ENCODE peak calls at places on chromosomes 13 and 19, in five cellular contexts. One of them, this sample, is unnamed.

GRCh38 chr19:12035220-12036172 is at the start of gene ZNF433:
- DNase-seq in CD8-positive, alpha-beta memory T cell: peak
- DNase-seq in fibroblast of lung: peak
- DNase-seq in tibial artery: peak
- DNase-seq in CD4-positive, alpha-beta T cell: peak
- DNase-seq in this sample: peak

GRCh38 chr19:53936035-53936434 is 26.7 kb upstream of the CACNG8 start:
- DNase-seq in CD8-positive, alpha-beta memory T cell: no peak
- DNase-seq in CD4-positive, alpha-beta T cell: no peak
- DNase-seq in tibial artery: no peak
- DNase-seq in fibroblast of lung: no peak
- DNase-seq in this sample: no peak

GRCh38 chr19:2820112-2820702 is 539 bp downstream of the ZNF554 start:
- DNase-seq in fibroblast of lung: no peak
- DNase-seq in CD4-positive, alpha-beta T cell: no peak
- DNase-seq in CD8-positive, alpha-beta memory T cell: no peak
- DNase-seq in tibial artery: no peak
- DNase-seq in this sample: no peak

GRCh38 chr19:16190198-16190597 is 5.0 kb downstream of the FAM32A start:
- DNase-seq in CD4-positive, alpha-beta T cell: no peak
- DNase-seq in CD8-positive, alpha-beta memory T cell: no peak
- DNase-seq in tibial artery: no peak
- DNase-seq in fibroblast of lung: no peak
- DNase-seq in this sample: no peak

GRCh38 chr13:108365255-108365654 is 95.7 kb downstream of the TNFSF13B start:
- DNase-seq in CD4-positive, alpha-beta T cell: no peak
- DNase-seq in CD8-positive, alpha-beta memory T cell: no peak
- DNase-seq in tibial artery: no peak
- DNase-seq in fibroblast of lung: no peak
- DNase-seq in this sample: no peak

GRCh38 chr13:104206450-104207044 is 1140.3 kb upstream of the SLC10A2 start:
- DNase-seq in CD4-positive, alpha-beta T cell: no peak
- DNase-seq in tibial artery: no peak
- DNase-seq in CD8-positive, alpha-beta memory T cell: no peak
- DNase-seq in fibroblast of lung: no peak
- DNase-seq in this sample: no peak

GRCh38 chr19:3573162-3573857 is 566 bp downstream of the HMG20B start:
- DNase-seq in tibial artery: peak
- DNase-seq in fibroblast of lung: no peak
- DNase-seq in CD8-positive, alpha-beta memory T cell: no peak
- DNase-seq in CD4-positive, alpha-beta T cell: no peak
- DNase-seq in this sample: no peak

GRCh38 chr19:15285896-15286591 is 46.3 kb downstream of the BRD4 start:
- DNase-seq in CD4-positive, alpha-beta T cell: no peak
- DNase-seq in fibroblast of lung: no peak
- DNase-seq in CD8-positive, alpha-beta memory T cell: no peak
- DNase-seq in tibial artery: no peak
- DNase-seq in this sample: no peak

GRCh38 chr19:18972301-18972831 is 31.3 kb upstream of the HOMER3 start:
- DNase-seq in fibroblast of lung: peak
- DNase-seq in CD8-positive, alpha-beta memory T cell: no peak
- DNase-seq in tibial artery: no peak
- DNase-seq in CD4-positive, alpha-beta T cell: no peak
- DNase-seq in this sample: no peak

GRCh38 chr19:44530777-44531176 is 1.3 kb upstream of the CEACAM20 start:
- DNase-seq in CD4-positive, alpha-beta T cell: no peak
- DNase-seq in CD8-positive, alpha-beta memory T cell: no peak
- DNase-seq in fibroblast of lung: peak
- DNase-seq in tibial artery: peak
- DNase-seq in this sample: no peak

GRCh38 chr19:46958542-46958941 is 61.1 kb upstream of the NPAS1 start:
- DNase-seq in CD8-positive, alpha-beta memory T cell: no peak
- DNase-seq in tibial artery: no peak
- DNase-seq in fibroblast of lung: peak
- DNase-seq in CD4-positive, alpha-beta T cell: no peak
- DNase-seq in this sample: no peak

GRCh38 chr19:6014551-6015135 is 36.7 kb upstream of the RANBP3 start:
- DNase-seq in CD4-positive, alpha-beta T cell: no peak
- DNase-seq in fibroblast of lung: no peak
- DNase-seq in CD8-positive, alpha-beta memory T cell: no peak
- DNase-seq in tibial artery: no peak
- DNase-seq in this sample: no peak

GRCh38 chr13:100513987-100514670 is 74.5 kb downstream of the GGACT start:
- DNase-seq in tibial artery: no peak
- DNase-seq in CD8-positive, alpha-beta memory T cell: no peak
- DNase-seq in fibroblast of lung: peak
- DNase-seq in CD4-positive, alpha-beta T cell: no peak
- DNase-seq in this sample: no peak

GRCh38 chr19:19575411-19575810 is 37.3 kb downstream of the CILP2 start:
- DNase-seq in CD4-positive, alpha-beta T cell: no peak
- DNase-seq in fibroblast of lung: no peak
- DNase-seq in tibial artery: no peak
- DNase-seq in CD8-positive, alpha-beta memory T cell: no peak
- DNase-seq in this sample: no peak

GRCh38 chr19:3665681-3666544 is 34.4 kb downstream of the PIP5K1C start:
- DNase-seq in CD8-positive, alpha-beta memory T cell: peak
- DNase-seq in CD4-positive, alpha-beta T cell: peak
- DNase-seq in tibial artery: peak
- DNase-seq in fibroblast of lung: no peak
- DNase-seq in this sample: no peak

GRCh38 chr19:11342429-11342828 is 3.0 kb upstream of the RAB3D start:
- DNase-seq in fibroblast of lung: no peak
- DNase-seq in tibial artery: no peak
- DNase-seq in CD4-positive, alpha-beta T cell: no peak
- DNase-seq in CD8-positive, alpha-beta memory T cell: no peak
- DNase-seq in this sample: no peak

GRCh38 chr19:40805258-40805868 is 6.4 kb downstream of the EGLN2 start:
- DNase-seq in tibial artery: no peak
- DNase-seq in fibroblast of lung: no peak
- DNase-seq in CD8-positive, alpha-beta memory T cell: peak
- DNase-seq in CD4-positive, alpha-beta T cell: peak
- DNase-seq in this sample: no peak

GRCh38 chr19:55672418-55672817 is 2.6 kb upstream of the EPN1 start:
- DNase-seq in CD4-positive, alpha-beta T cell: no peak
- DNase-seq in tibial artery: no peak
- DNase-seq in fibroblast of lung: peak
- DNase-seq in CD8-positive, alpha-beta memory T cell: no peak
- DNase-seq in this sample: no peak

GRCh38 chr13:58855283-58855682 is 1223.7 kb downstream of the PCDH17 start:
- DNase-seq in fibroblast of lung: peak
- DNase-seq in tibial artery: no peak
- DNase-seq in CD8-positive, alpha-beta memory T cell: no peak
- DNase-seq in CD4-positive, alpha-beta T cell: no peak
- DNase-seq in this sample: no peak

GRCh38 chr13:44872751-44873150 is 116.5 kb downstream of the NUFIP1 start:
- DNase-seq in CD8-positive, alpha-beta memory T cell: no peak
- DNase-seq in fibroblast of lung: no peak
- DNase-seq in CD4-positive, alpha-beta T cell: no peak
- DNase-seq in tibial artery: no peak
- DNase-seq in this sample: no peak

GRCh38 chr13:57644106-57644505 is 12.6 kb downstream of the PCDH17 start:
- DNase-seq in CD8-positive, alpha-beta memory T cell: no peak
- DNase-seq in CD4-positive, alpha-beta T cell: no peak
- DNase-seq in tibial artery: no peak
- DNase-seq in fibroblast of lung: peak
- DNase-seq in this sample: no peak

GRCh38 chr13:34037636-34038325 is 219.8 kb downstream of the RFC3 start:
- DNase-seq in CD8-positive, alpha-beta memory T cell: no peak
- DNase-seq in fibroblast of lung: peak
- DNase-seq in CD4-positive, alpha-beta T cell: no peak
- DNase-seq in tibial artery: no peak
- DNase-seq in this sample: no peak

GRCh38 chr13:84553252-84553651 is 671.0 kb upstream of the SLITRK1 start:
- DNase-seq in CD8-positive, alpha-beta memory T cell: no peak
- DNase-seq in tibial artery: no peak
- DNase-seq in fibroblast of lung: no peak
- DNase-seq in CD4-positive, alpha-beta T cell: no peak
- DNase-seq in this sample: no peak

GRCh38 chr13:43408274-43408673 is 378.5 kb downstream of the ENOX1 start:
- DNase-seq in tibial artery: no peak
- DNase-seq in CD4-positive, alpha-beta T cell: no peak
- DNase-seq in fibroblast of lung: no peak
- DNase-seq in CD8-positive, alpha-beta memory T cell: no peak
- DNase-seq in this sample: no peak

GRCh38 chr19:33416307-33417215 is 43.1 kb downstream of the CEBPG start:
- DNase-seq in CD8-positive, alpha-beta memory T cell: peak
- DNase-seq in tibial artery: no peak
- DNase-seq in CD4-positive, alpha-beta T cell: peak
- DNase-seq in fibroblast of lung: peak
- DNase-seq in this sample: no peak

GRCh38 chr19:33438016-33438671 is 64.6 kb downstream of the CEBPG start:
- DNase-seq in CD4-positive, alpha-beta T cell: no peak
- DNase-seq in fibroblast of lung: peak
- DNase-seq in tibial artery: no peak
- DNase-seq in CD8-positive, alpha-beta memory T cell: peak
- DNase-seq in this sample: no peak

GRCh38 chr19:52444506-52444905 is 8.8 kb upstream of the ZNF578 start:
- DNase-seq in fibroblast of lung: no peak
- DNase-seq in tibial artery: no peak
- DNase-seq in CD8-positive, alpha-beta memory T cell: no peak
- DNase-seq in CD4-positive, alpha-beta T cell: no peak
- DNase-seq in this sample: no peak

GRCh38 chr19:2550431-2551171 is 74.7 kb downstream of the GADD45B start:
- DNase-seq in tibial artery: no peak
- DNase-seq in CD4-positive, alpha-beta T cell: no peak
- DNase-seq in fibroblast of lung: no peak
- DNase-seq in CD8-positive, alpha-beta memory T cell: no peak
- DNase-seq in this sample: no peak

GRCh38 chr13:30157616-30157993 is 149.7 kb downstream of the KATNAL1 start:
- DNase-seq in fibroblast of lung: no peak
- DNase-seq in CD8-positive, alpha-beta memory T cell: no peak
- DNase-seq in CD4-positive, alpha-beta T cell: no peak
- DNase-seq in tibial artery: no peak
- DNase-seq in this sample: no peak

GRCh38 chr19:17706750-17707181 is 12.5 kb upstream of the MAP1S start:
- DNase-seq in tibial artery: no peak
- DNase-seq in CD8-positive, alpha-beta memory T cell: no peak
- DNase-seq in fibroblast of lung: peak
- DNase-seq in CD4-positive, alpha-beta T cell: no peak
- DNase-seq in this sample: no peak

DNA sequence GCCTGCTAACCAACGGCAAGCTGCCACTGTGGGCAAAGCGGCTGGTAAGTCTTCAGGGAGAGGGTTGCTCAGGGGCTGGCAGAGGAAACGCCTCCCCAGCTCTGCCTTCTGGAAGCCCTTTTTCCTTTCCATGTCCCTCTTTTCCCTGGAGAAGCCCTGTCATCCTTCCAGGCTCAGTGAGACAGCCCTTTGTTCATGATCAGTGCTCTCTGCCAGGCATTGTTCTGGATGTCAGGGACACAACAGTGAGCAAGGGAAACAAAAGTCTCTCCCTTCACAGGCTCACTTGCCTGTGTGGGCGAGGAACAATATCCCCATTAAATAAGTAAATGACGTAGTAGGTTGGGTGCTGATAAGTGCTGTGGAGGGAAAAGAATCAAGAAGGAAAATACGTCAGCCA is 13.9 kb upstream of the OVOL3 start:
- DNase-seq in CD8-positive, alpha-beta memory T cell: no peak
- DNase-seq in fibroblast of lung: no peak
- DNase-seq in CD4-positive, alpha-beta T cell: no peak
- DNase-seq in tibial artery: no peak
- DNase-seq in this sample: no peak
- H3K27ac ChIP-seq in CD8-positive, alpha-beta memory T cell: no peak
- H3K27ac ChIP-seq in fibroblast of lung: no peak
- H3K27ac ChIP-seq in CD4-positive, alpha-beta T cell: no peak
- H3K27ac ChIP-seq in tibial artery: no peak
- H3K27ac ChIP-seq in this sample: no peak

GRCh38 chr13:114106991-114107685 is 25.3 kb downstream of the RASA3 start:
- DNase-seq in fibroblast of lung: no peak
- DNase-seq in CD8-positive, alpha-beta memory T cell: peak
- DNase-seq in tibial artery: peak
- DNase-seq in CD4-positive, alpha-beta T cell: no peak
- DNase-seq in this sample: no peak

GRCh38 chr13:114104626-114105350 is 27.6 kb downstream of the RASA3 start:
- DNase-seq in fibroblast of lung: no peak
- DNase-seq in CD8-positive, alpha-beta memory T cell: no peak
- DNase-seq in tibial artery: peak
- DNase-seq in CD4-positive, alpha-beta T cell: no peak
- DNase-seq in this sample: no peak

GRCh38 chr13:114106526-114106925 is 25.9 kb downstream of the RASA3 start:
- DNase-seq in CD4-positive, alpha-beta T cell: no peak
- DNase-seq in fibroblast of lung: no peak
- DNase-seq in tibial artery: peak
- DNase-seq in CD8-positive, alpha-beta memory T cell: no peak
- DNase-seq in this sample: no peak

GRCh38 chr13:114107686-114108081 is 24.7 kb downstream of the RASA3 start:
- DNase-seq in tibial artery: peak
- DNase-seq in CD4-positive, alpha-beta T cell: no peak
- DNase-seq in fibroblast of lung: peak
- DNase-seq in CD8-positive, alpha-beta memory T cell: no peak
- DNase-seq in this sample: no peak

GRCh38 chr13:114105351-114106225 is 26.8 kb downstream of the RASA3 start:
- DNase-seq in CD8-positive, alpha-beta memory T cell: peak
- DNase-seq in CD4-positive, alpha-beta T cell: no peak
- DNase-seq in fibroblast of lung: no peak
- DNase-seq in tibial artery: peak
- DNase-seq in this sample: no peak
- H3K27ac ChIP-seq in CD8-positive, alpha-beta memory T cell: no peak
- H3K27ac ChIP-seq in CD4-positive, alpha-beta T cell: peak
- H3K27ac ChIP-seq in fibroblast of lung: peak
- H3K27ac ChIP-seq in tibial artery: peak
- H3K27ac ChIP-seq in this sample: no peak

GRCh38 chr19:29831686-29832085 is 19.9 kb downstream of the CCNE1 start:
- DNase-seq in tibial artery: no peak
- DNase-seq in CD8-positive, alpha-beta memory T cell: no peak
- DNase-seq in fibroblast of lung: no peak
- DNase-seq in CD4-positive, alpha-beta T cell: no peak
- DNase-seq in this sample: no peak
- H3K27ac ChIP-seq in tibial artery: no peak
- H3K27ac ChIP-seq in CD8-positive, alpha-beta memory T cell: no peak
- H3K27ac ChIP-seq in fibroblast of lung: no peak
- H3K27ac ChIP-seq in CD4-positive, alpha-beta T cell: peak
- H3K27ac ChIP-seq in this sample: peak

DNA sequence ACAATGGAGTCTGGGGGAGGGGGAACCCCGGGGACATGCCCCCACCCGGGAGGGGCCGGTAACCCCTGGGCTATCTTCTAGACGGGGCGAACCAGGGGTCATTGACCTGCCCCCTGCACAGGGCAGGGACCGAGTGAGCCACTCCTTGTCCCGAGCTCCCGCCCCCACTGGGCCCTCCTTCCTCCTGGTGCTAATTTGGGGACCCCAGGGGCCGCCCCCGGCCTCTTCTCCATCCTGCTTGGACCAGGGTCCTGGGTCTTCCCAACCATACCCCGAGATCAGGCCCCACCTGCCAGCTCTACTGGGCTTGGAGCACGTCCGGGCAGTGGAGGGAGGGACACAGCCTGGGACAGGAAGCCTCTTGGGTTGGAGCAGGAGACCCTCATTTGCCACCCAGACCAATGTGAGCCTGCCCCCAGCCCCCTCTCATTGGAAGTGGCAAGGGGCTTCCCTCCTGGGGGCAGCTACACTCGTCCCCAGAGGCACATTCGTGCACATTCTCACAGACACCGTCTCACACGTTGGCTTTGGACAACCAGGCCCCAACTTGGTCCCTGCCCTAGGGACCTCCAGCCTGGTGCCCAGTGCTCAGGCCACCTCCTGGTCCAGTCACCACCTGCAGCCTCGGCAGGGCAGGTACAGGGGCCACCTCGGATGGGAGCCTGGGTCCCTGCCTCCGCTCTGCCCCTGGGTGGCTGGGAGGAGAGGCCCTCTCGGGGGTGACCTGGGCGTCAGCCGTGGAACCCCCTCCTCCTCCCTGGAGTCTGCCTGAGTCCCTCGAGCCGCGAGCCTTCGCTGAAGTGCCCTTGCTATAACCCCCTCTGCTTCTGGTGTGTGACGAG is 3.3 kb upstream of the MISP start:
- DNase-seq in CD4-positive, alpha-beta T cell: no peak
- DNase-seq in CD8-positive, alpha-beta memory T cell: no peak
- DNase-seq in fibroblast of lung: no peak
- DNase-seq in tibial artery: no peak
- DNase-seq in this sample: no peak
- H3K27ac ChIP-seq in CD4-positive, alpha-beta T cell: no peak
- H3K27ac ChIP-seq in CD8-positive, alpha-beta memory T cell: no peak
- H3K27ac ChIP-seq in fibroblast of lung: no peak
- H3K27ac ChIP-seq in tibial artery: no peak
- H3K27ac ChIP-seq in this sample: no peak